ENCODE peak calls at places on chromosomes 12 and 14, in ten cellular contexts. One of them, this sample, is unnamed.

GRCh38 chr14:37466003-37466622 is 128.9 kb downstream of the FOXA1 start:
- DNase-seq in upper lobe of right lung: no peak
- DNase-seq in retina: no peak
- DNase-seq in tibial artery: no peak
- DNase-seq in left colon: no peak
- DNase-seq in H1: no peak
- DNase-seq in NCI-H1105: no peak
- DNase-seq in breast epithelium: no peak
- DNase-seq in EH: no peak
- DNase-seq in C1 segment of cervical spinal cord: no peak
- DNase-seq in this sample: no peak

GRCh38 chr14:35201066-35201465 is 78.7 kb downstream of the PRORP start:
- DNase-seq in retina: no peak
- DNase-seq in tibial artery: no peak
- DNase-seq in EH: no peak
- DNase-seq in NCI-H1105: no peak
- DNase-seq in H1: no peak
- DNase-seq in left colon: no peak
- DNase-seq in upper lobe of right lung: no peak
- DNase-seq in breast epithelium: no peak
- DNase-seq in C1 segment of cervical spinal cord: no peak
- DNase-seq in this sample: no peak

GRCh38 chr12:124379938-124380754 is 85.3 kb downstream of the RFLNA start:
- DNase-seq in retina: no peak
- DNase-seq in NCI-H1105: no peak
- DNase-seq in EH: peak; percentile 94
- DNase-seq in H1: no peak
- DNase-seq in upper lobe of right lung: peak; percentile 73
- DNase-seq in left colon: no peak
- DNase-seq in breast epithelium: peak; percentile 71
- DNase-seq in tibial artery: peak; percentile 81
- DNase-seq in C1 segment of cervical spinal cord: peak; percentile 39
- DNase-seq in this sample: peak; percentile 60

GRCh38 chr14:54901380-54902142 is 1.1 kb downstream of the GCH1 start:
- DNase-seq in left colon: peak; percentile 30
- DNase-seq in breast epithelium: peak; percentile 26
- DNase-seq in retina: no peak
- DNase-seq in upper lobe of right lung: no peak
- DNase-seq in NCI-H1105: peak; percentile 22
- DNase-seq in tibial artery: peak; percentile 39
- DNase-seq in C1 segment of cervical spinal cord: no peak
- DNase-seq in H1: no peak
- DNase-seq in EH: no peak
- DNase-seq in this sample: peak; percentile 16

GRCh38 chr12:131700271-131700670 is 10.6 kb upstream of the SFSWAP start:
- DNase-seq in retina: no peak
- DNase-seq in NCI-H1105: no peak
- DNase-seq in upper lobe of right lung: no peak
- DNase-seq in H1: no peak
- DNase-seq in left colon: no peak
- DNase-seq in C1 segment of cervical spinal cord: no peak
- DNase-seq in tibial artery: no peak
- DNase-seq in EH: no peak
- DNase-seq in breast epithelium: no peak
- DNase-seq in this sample: no peak

GRCh38 chr12:54195736-54196347 is 7.1 kb upstream of the SMUG1 start:
- DNase-seq in tibial artery: no peak
- DNase-seq in retina: no peak
- DNase-seq in EH: peak; percentile 75
- DNase-seq in upper lobe of right lung: no peak
- DNase-seq in C1 segment of cervical spinal cord: no peak
- DNase-seq in NCI-H1105: no peak
- DNase-seq in breast epithelium: no peak
- DNase-seq in left colon: no peak
- DNase-seq in H1: no peak
- DNase-seq in this sample: no peak

GRCh38 chr12:91513354-91513753 is 330.7 kb upstream of the DCN start:
- DNase-seq in retina: no peak
- DNase-seq in breast epithelium: no peak
- DNase-seq in upper lobe of right lung: no peak
- DNase-seq in H1: no peak
- DNase-seq in EH: no peak
- DNase-seq in left colon: no peak
- DNase-seq in tibial artery: no peak
- DNase-seq in C1 segment of cervical spinal cord: no peak
- DNase-seq in NCI-H1105: no peak
- DNase-seq in this sample: no peak

GRCh38 chr12:118136559-118137003 is 657 bp downstream of the PEBP1 start:
- DNase-seq in H1: no peak
- DNase-seq in EH: peak; percentile 60
- DNase-seq in retina: no peak
- DNase-seq in NCI-H1105: no peak
- DNase-seq in left colon: peak; percentile 75
- DNase-seq in upper lobe of right lung: peak; percentile 85
- DNase-seq in tibial artery: peak; percentile 60
- DNase-seq in breast epithelium: peak; percentile 23
- DNase-seq in C1 segment of cervical spinal cord: peak; percentile 46
- DNase-seq in this sample: peak; percentile 46

GRCh38 chr12:114547636-114548035 is 136.3 kb downstream of the TBX3 start:
- DNase-seq in H1: no peak
- DNase-seq in breast epithelium: no peak
- DNase-seq in C1 segment of cervical spinal cord: no peak
- DNase-seq in NCI-H1105: no peak
- DNase-seq in tibial artery: no peak
- DNase-seq in upper lobe of right lung: no peak
- DNase-seq in EH: no peak
- DNase-seq in left colon: no peak
- DNase-seq in retina: peak; percentile 13
- DNase-seq in this sample: no peak

GRCh38 chr12:131471946-131472732 is 238.8 kb upstream of the SFSWAP start:
- DNase-seq in upper lobe of right lung: no peak
- DNase-seq in retina: no peak
- DNase-seq in EH: no peak
- DNase-seq in C1 segment of cervical spinal cord: no peak
- DNase-seq in H1: no peak
- DNase-seq in left colon: no peak
- DNase-seq in breast epithelium: no peak
- DNase-seq in NCI-H1105: no peak
- DNase-seq in tibial artery: no peak
- DNase-seq in this sample: no peak

GRCh38 chr12:105317942-105318614 is 12.4 kb upstream of the C12orf75 start:
- DNase-seq in H1: no peak
- DNase-seq in EH: peak; percentile 85
- DNase-seq in NCI-H1105: no peak
- DNase-seq in left colon: no peak
- DNase-seq in breast epithelium: no peak
- DNase-seq in tibial artery: no peak
- DNase-seq in C1 segment of cervical spinal cord: no peak
- DNase-seq in retina: no peak
- DNase-seq in upper lobe of right lung: no peak
- DNase-seq in this sample: no peak

GRCh38 chr14:57317248-57317833 is 48.6 kb downstream of the AP5M1 start:
- DNase-seq in breast epithelium: peak; percentile 45
- DNase-seq in C1 segment of cervical spinal cord: peak; percentile 4
- DNase-seq in H1: peak; percentile 36
- DNase-seq in left colon: peak; percentile 76
- DNase-seq in retina: peak; percentile 65
- DNase-seq in EH: peak; percentile 73
- DNase-seq in upper lobe of right lung: peak; percentile 64
- DNase-seq in tibial artery: peak; percentile 73
- DNase-seq in NCI-H1105: peak; percentile 76
- DNase-seq in this sample: peak; percentile 78

GRCh38 chr12:132523576-132524331 is 33.8 kb downstream of the FBRSL1 start:
- DNase-seq in left colon: peak; percentile 85
- DNase-seq in EH: peak; percentile 59
- DNase-seq in C1 segment of cervical spinal cord: peak; percentile 34
- DNase-seq in H1: no peak
- DNase-seq in NCI-H1105: peak; percentile 5
- DNase-seq in breast epithelium: peak; percentile 41
- DNase-seq in tibial artery: peak; percentile 58
- DNase-seq in retina: peak; percentile 90
- DNase-seq in upper lobe of right lung: peak; percentile 83
- DNase-seq in this sample: peak; percentile 74

GRCh38 chr12:95548539-95549391 is 2.5 kb downstream of the USP44 start:
- DNase-seq in H1: no peak
- DNase-seq in C1 segment of cervical spinal cord: peak; percentile 26
- DNase-seq in NCI-H1105: peak; percentile 64
- DNase-seq in left colon: peak; percentile 53
- DNase-seq in retina: peak; percentile 82
- DNase-seq in upper lobe of right lung: peak; percentile 89
- DNase-seq in EH: no peak
- DNase-seq in breast epithelium: peak; percentile 37
- DNase-seq in tibial artery: no peak
- DNase-seq in this sample: peak; percentile 33

GRCh38 chr12:89288959-89289358 is 63.3 kb downstream of the DUSP6 start:
- DNase-seq in H1: no peak
- DNase-seq in NCI-H1105: no peak
- DNase-seq in tibial artery: no peak
- DNase-seq in breast epithelium: no peak
- DNase-seq in EH: no peak
- DNase-seq in left colon: no peak
- DNase-seq in C1 segment of cervical spinal cord: no peak
- DNase-seq in upper lobe of right lung: no peak
- DNase-seq in retina: no peak
- DNase-seq in this sample: no peak

GRCh38 chr14:84254205-84254788 is 1275.6 kb upstream of the FLRT2 start:
- DNase-seq in left colon: no peak
- DNase-seq in H1: no peak
- DNase-seq in upper lobe of right lung: no peak
- DNase-seq in C1 segment of cervical spinal cord: no peak
- DNase-seq in tibial artery: no peak
- DNase-seq in breast epithelium: no peak
- DNase-seq in EH: no peak
- DNase-seq in NCI-H1105: no peak
- DNase-seq in retina: peak; percentile 48
- DNase-seq in this sample: no peak

GRCh38 chr12:112239881-112240280 is 114.5 kb downstream of the TRAFD1 start:
- DNase-seq in retina: no peak
- DNase-seq in H1: no peak
- DNase-seq in tibial artery: no peak
- DNase-seq in left colon: no peak
- DNase-seq in EH: no peak
- DNase-seq in breast epithelium: no peak
- DNase-seq in NCI-H1105: no peak
- DNase-seq in upper lobe of right lung: no peak
- DNase-seq in C1 segment of cervical spinal cord: no peak
- DNase-seq in this sample: no peak

GRCh38 chr14:81193924-81194633 is 26.7 kb downstream of the GTF2A1 start:
- DNase-seq in NCI-H1105: no peak
- DNase-seq in upper lobe of right lung: no peak
- DNase-seq in left colon: no peak
- DNase-seq in C1 segment of cervical spinal cord: no peak
- DNase-seq in H1: no peak
- DNase-seq in breast epithelium: no peak
- DNase-seq in retina: no peak
- DNase-seq in EH: no peak
- DNase-seq in tibial artery: no peak
- DNase-seq in this sample: no peak

GRCh38 chr12:50074936-50075807 is 10.0 kb upstream of the SMARCD1 start:
- DNase-seq in tibial artery: peak; percentile 77
- DNase-seq in retina: peak; percentile 86
- DNase-seq in upper lobe of right lung: peak; percentile 91
- DNase-seq in EH: peak; percentile 88
- DNase-seq in NCI-H1105: peak; percentile 48
- DNase-seq in C1 segment of cervical spinal cord: peak; percentile 65
- DNase-seq in breast epithelium: peak; percentile 67
- DNase-seq in H1: no peak
- DNase-seq in left colon: peak; percentile 87
- DNase-seq in this sample: peak; percentile 86

GRCh38 chr14:73824116-73824515 is 27.5 kb upstream of the PTGR2 start:
- DNase-seq in H1: no peak
- DNase-seq in C1 segment of cervical spinal cord: no peak
- DNase-seq in NCI-H1105: no peak
- DNase-seq in breast epithelium: no peak
- DNase-seq in upper lobe of right lung: no peak
- DNase-seq in EH: no peak
- DNase-seq in retina: no peak
- DNase-seq in left colon: no peak
- DNase-seq in tibial artery: no peak
- DNase-seq in this sample: no peak

GRCh38 chr14:54166049-54166950 is 209.7 kb upstream of the BMP4 start:
- DNase-seq in breast epithelium: no peak
- DNase-seq in NCI-H1105: no peak
- DNase-seq in H1: no peak
- DNase-seq in left colon: no peak
- DNase-seq in retina: no peak
- DNase-seq in C1 segment of cervical spinal cord: peak; percentile 1
- DNase-seq in upper lobe of right lung: no peak
- DNase-seq in EH: no peak
- DNase-seq in tibial artery: no peak
- DNase-seq in this sample: no peak

GRCh38 chr12:57657744-57658143 is 24.7 kb upstream of the B4GALNT1 start:
- DNase-seq in left colon: no peak
- DNase-seq in retina: no peak
- DNase-seq in H1: no peak
- DNase-seq in C1 segment of cervical spinal cord: no peak
- DNase-seq in EH: peak; percentile 9
- DNase-seq in breast epithelium: peak; percentile 77
- DNase-seq in NCI-H1105: no peak
- DNase-seq in upper lobe of right lung: no peak
- DNase-seq in tibial artery: no peak
- DNase-seq in this sample: peak; percentile 68

GRCh38 chr14:65101631-65102440 is 481 bp downstream of the MAX start:
- DNase-seq in breast epithelium: no peak
- DNase-seq in C1 segment of cervical spinal cord: no peak
- DNase-seq in H1: no peak
- DNase-seq in NCI-H1105: no peak
- DNase-seq in left colon: peak; percentile 56
- DNase-seq in upper lobe of right lung: peak; percentile 70
- DNase-seq in retina: peak; percentile 65
- DNase-seq in tibial artery: peak; percentile 29
- DNase-seq in EH: no peak
- DNase-seq in this sample: peak; percentile 10

GRCh38 chr14:69573205-69573840 is 1.3 kb downstream of the CCDC177 start:
- DNase-seq in tibial artery: no peak
- DNase-seq in H1: no peak
- DNase-seq in retina: no peak
- DNase-seq in upper lobe of right lung: peak; percentile 61
- DNase-seq in EH: no peak
- DNase-seq in left colon: no peak
- DNase-seq in breast epithelium: no peak
- DNase-seq in C1 segment of cervical spinal cord: no peak
- DNase-seq in NCI-H1105: no peak
- DNase-seq in this sample: no peak

GRCh38 chr14:50335389-50335788 is 23.3 kb downstream of the DMAC2L start:
- DNase-seq in retina: peak; percentile 73
- DNase-seq in tibial artery: peak; percentile 72
- DNase-seq in C1 segment of cervical spinal cord: peak; percentile 61
- DNase-seq in EH: peak; percentile 80
- DNase-seq in breast epithelium: peak; percentile 29
- DNase-seq in upper lobe of right lung: no peak
- DNase-seq in left colon: peak; percentile 57
- DNase-seq in H1: peak; percentile 53
- DNase-seq in NCI-H1105: peak; percentile 62
- DNase-seq in this sample: peak; percentile 60

GRCh38 chr12:7638764-7639570 is 26.7 kb downstream of the APOBEC1 start:
- DNase-seq in retina: peak; percentile 89
- DNase-seq in EH: peak; percentile 81
- DNase-seq in upper lobe of right lung: peak; percentile 69
- DNase-seq in left colon: peak; percentile 76
- DNase-seq in NCI-H1105: peak; percentile 82
- DNase-seq in H1: peak; percentile 39
- DNase-seq in breast epithelium: peak; percentile 60
- DNase-seq in tibial artery: peak; percentile 77
- DNase-seq in C1 segment of cervical spinal cord: peak; percentile 33
- DNase-seq in this sample: peak; percentile 89

GRCh38 chr12:113684053-113684907 is 212.6 kb upstream of the LHX5 start:
- DNase-seq in H1: no peak
- DNase-seq in upper lobe of right lung: no peak
- DNase-seq in tibial artery: no peak
- DNase-seq in left colon: no peak
- DNase-seq in breast epithelium: no peak
- DNase-seq in EH: peak; percentile 17
- DNase-seq in retina: no peak
- DNase-seq in NCI-H1105: peak; percentile 17
- DNase-seq in C1 segment of cervical spinal cord: no peak
- DNase-seq in this sample: no peak

GRCh38 chr12:129049917-129050316 is 196.6 kb downstream of the GLT1D1 start:
- DNase-seq in breast epithelium: no peak
- DNase-seq in H1: no peak
- DNase-seq in retina: no peak
- DNase-seq in NCI-H1105: no peak
- DNase-seq in left colon: no peak
- DNase-seq in tibial artery: no peak
- DNase-seq in C1 segment of cervical spinal cord: no peak
- DNase-seq in EH: no peak
- DNase-seq in upper lobe of right lung: no peak
- DNase-seq in this sample: no peak